ENCODE peak calls at places on chromosomes 4 and X, in six cellular contexts. S is colonic mucosa, Y is psoas muscle, G is endodermal cell, H is SK-N-SH, M is HepG2. F is an unnamed sample.

GRCh38 chr4:106607566-106607965 is 239.0 kb upstream of the GIMD1 start:
- DNase-seq in G (no peak), M (no peak), S (no peak), Y (no peak), H (peak; percentile 14), F (no peak)

GRCh38 chr4:184936071-184936470 is 82.2 kb upstream of the HELT start:
- DNase-seq in M (no peak), G (no peak), H (no peak), Y (no peak), S (peak; percentile 6), F (no peak)

GRCh38 chr4:24510091-24510490 is 74.3 kb downstream of the DHX15 start:
- DNase-seq in G (no peak), H (no peak), M (no peak), Y (no peak), S (no peak), F (no peak)

GRCh38 chr4:20544645-20545044 is 155.6 kb upstream of the PACRGL start:
- DNase-seq in M (peak; percentile 14), S (no peak), H (peak; percentile 44), Y (no peak), G (no peak), F (no peak)

GRCh38 chr4:128310266-128310697 is 22.7 kb upstream of the PGRMC2 start:
- DNase-seq in M (peak; percentile 55), Y (no peak), H (peak; percentile 65), S (peak; percentile 75), G (peak; percentile 76), F (no peak)

GRCh38 chr4:159248383-159249178 is 145.7 kb downstream of the RAPGEF2 start:
- DNase-seq in S (no peak), H (peak; percentile 19), Y (no peak), M (peak; percentile 47), G (no peak), F (no peak)

GRCh38 chr4:87185471-87185870 is 34.9 kb downstream of the KLHL8 start:
- DNase-seq in G (no peak), S (no peak), M (no peak), Y (no peak), H (no peak), F (no peak)

GRCh38 chr4:189090174-189090814 is 850.4 kb upstream of the FRG1 start:
- DNase-seq in Y (no peak), G (peak; percentile 66), H (peak; percentile 40), S (no peak), M (peak; percentile 1), F (no peak)

GRCh38 chrX:151789179-151789800 is 54.7 kb downstream of the CNGA2 start:
- DNase-seq in G (no peak), Y (peak; percentile 71), M (no peak), H (no peak), S (peak; percentile 25), F (peak; percentile 47)

GRCh38 chr4:793941-794621 is 31.8 kb downstream of the CPLX1 start:
- DNase-seq in M (no peak), S (no peak), Y (no peak), G (no peak), H (no peak), F (no peak)

GRCh38 chrX:27555514-27555913 is 34.6 kb upstream of the DCAF8L2 start:
- DNase-seq in H (peak; percentile 11), G (no peak), S (no peak), Y (no peak), M (peak; percentile 41), F (no peak)

GRCh38 chr4:11223261-11223660 is 205.4 kb downstream of the HS3ST1 start:
- DNase-seq in S (no peak), H (no peak), M (no peak), G (no peak), Y (no peak), F (no peak)

GRCh38 chr4:92232566-92232965 is 71.2 kb upstream of the GRID2 start:
- DNase-seq in G (no peak), M (no peak), Y (no peak), H (no peak), S (no peak), F (no peak)

GRCh38 chr4:104896623-104897296 is 249.9 kb upstream of the TET2 start:
- DNase-seq in Y (no peak), S (no peak), G (no peak), M (no peak), H (no peak), F (no peak)

GRCh38 chr4:10664408-10664807 is 20.2 kb downstream of the CLNK start:
- DNase-seq in M (no peak), G (no peak), Y (peak; percentile 30), H (no peak), S (no peak), F (no peak)

GRCh38 chrX:23478561-23478960 is 143.9 kb downstream of the PTCHD1 start:
- DNase-seq in Y (no peak), S (no peak), H (no peak), M (no peak), G (no peak), F (no peak)

GRCh38 chr4:6962211-6963041 is 52.8 kb downstream of the TBC1D14 start:
- DNase-seq in S (no peak), H (no peak), G (no peak), Y (no peak), M (no peak), F (peak; percentile 52)

GRCh38 chr4:8427761-8428287 is 12.7 kb downstream of the ACOX3 start:
- DNase-seq in H (peak; percentile 39), S (peak; percentile 34), M (peak; percentile 76), Y (no peak), G (no peak), F (no peak)

GRCh38 chr4:116361782-116362181 is 723.6 kb downstream of the TRAM1L1 start:
- DNase-seq in H (no peak), G (no peak), Y (no peak), M (peak; percentile 5), S (no peak), F (no peak)

DNA sequence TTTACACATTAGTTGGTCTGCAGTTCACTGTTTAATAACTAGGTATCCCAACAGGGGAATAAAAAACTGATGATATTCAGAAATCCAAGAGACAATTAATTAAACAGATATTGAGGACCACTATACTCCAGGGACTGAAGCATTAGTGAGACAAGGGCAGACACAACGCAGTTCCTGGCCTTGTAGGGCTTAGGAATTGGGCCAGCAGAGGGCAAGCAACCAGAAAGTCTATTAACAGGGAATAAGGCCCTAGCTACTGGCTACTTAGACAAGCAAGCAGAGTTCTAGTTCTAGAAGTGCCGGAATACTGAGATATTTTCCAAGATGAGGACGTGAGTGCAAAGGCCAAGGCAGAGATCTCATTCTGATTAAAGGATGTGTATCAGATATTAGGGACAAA is 58.6 kb upstream of the ADGRA3 start:
- DNase-seq in M (no peak), Y (no peak), S (no peak), H (no peak), G (no peak), F (no peak)
- TF ChIP-seq CTCF in M (no peak), Y (no peak), S (no peak), H (no peak), G (peak; percentile 61), F (no peak)

DNA sequence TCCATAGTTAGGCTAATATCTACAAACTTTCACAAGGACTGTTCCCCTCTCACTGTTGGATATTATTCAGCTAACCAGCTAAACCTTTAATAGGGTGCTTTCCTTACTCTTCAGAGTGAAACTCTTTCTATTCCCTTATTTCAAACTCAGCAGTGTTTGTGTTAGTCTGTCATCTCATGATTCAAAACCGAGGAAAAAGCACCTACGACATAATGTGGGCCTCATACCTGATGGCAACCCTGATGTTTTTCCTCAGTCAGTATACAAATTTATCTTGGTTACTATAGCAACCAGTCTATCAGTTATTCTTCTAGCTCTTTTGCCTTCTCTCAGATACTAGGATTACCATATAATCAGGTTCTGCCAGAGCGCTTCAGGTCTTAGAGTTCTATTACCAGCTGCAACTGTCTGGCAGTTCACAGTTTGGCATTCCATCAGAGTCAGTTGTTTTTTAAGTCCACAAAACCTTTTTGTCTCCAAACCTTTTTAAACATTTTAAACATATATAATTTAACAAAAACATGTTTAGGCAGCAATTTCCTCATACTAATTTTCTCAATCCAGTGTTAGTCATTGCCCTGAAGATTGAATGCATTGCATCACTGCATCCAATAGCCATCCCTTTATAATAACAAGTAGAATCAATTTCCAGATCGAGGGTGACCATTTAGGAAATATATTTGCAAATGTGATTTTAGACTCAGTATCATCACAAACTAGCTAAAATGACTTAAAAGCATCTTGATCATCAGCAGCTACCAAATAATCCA is 7.4 kb downstream of the WDR44 start:
- DNase-seq in S (no peak), Y (no peak), G (no peak), M (no peak), H (no peak), F (no peak)
- H3K4me1 ChIP-seq in S (no peaks in the 10 kb centered on the region), Y (peaks cover 14% of the 10 kb centered on the region), G (peaks cover 4% of the 10 kb centered on the region), M (peaks cover 22% of the 10 kb centered on the region), H (no peaks in the 10 kb centered on the region), F (no peaks in the 10 kb centered on the region)

DNA sequence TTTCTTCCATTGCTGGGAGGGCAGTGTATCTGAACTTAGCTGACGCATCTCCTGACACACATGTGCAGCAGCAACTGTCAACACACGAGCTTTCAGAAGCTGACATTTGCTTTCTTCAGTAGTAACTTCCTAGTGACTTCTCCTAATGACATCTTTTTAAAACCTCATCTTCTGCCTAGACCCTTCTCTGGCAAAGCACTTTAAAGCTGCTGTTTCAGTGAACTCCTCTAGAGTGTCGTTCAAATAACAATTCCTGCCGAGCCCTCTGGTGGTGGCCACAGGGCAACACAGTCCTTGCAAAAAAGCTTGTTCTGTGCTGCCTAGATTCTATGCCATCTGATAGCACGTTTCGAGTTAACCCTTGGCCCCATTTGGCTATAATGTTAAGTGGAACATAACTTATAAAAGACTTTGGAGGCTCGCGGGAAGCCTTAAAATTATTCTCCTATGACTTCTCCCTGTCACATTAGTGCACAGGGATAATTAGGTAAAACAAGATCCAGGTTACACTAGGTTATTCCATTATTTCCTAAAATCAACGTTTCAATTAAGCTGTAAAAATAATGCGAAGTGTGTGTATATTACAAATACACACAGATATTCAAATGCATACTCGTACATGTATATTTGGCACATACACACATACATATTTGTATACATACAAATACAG is 2340.8 kb downstream of the PCDH7 start:
- DNase-seq in G (peak; percentile 89), M (peak; percentile 40), H (peak; percentile 2), Y (peak; percentile 7), S (peak; percentile 34), F (peak; percentile 64)
- TF ChIP-seq CTCF in G (peak; percentile 96), M (peak; percentile 52), H (peak; percentile 88), Y (peak; percentile 32), S (peak; percentile 71), F (peak; percentile 80)

GRCh38 chr4:152997771-152998487 is 61.8 kb downstream of the FHDC1 start:
- DNase-seq in Y (no peak), G (no peak), H (no peak), M (no peak), S (no peak), F (no peak)

GRCh38 chr4:152997235-152997735 is 61.2 kb downstream of the FHDC1 start:
- DNase-seq in Y (no peak), S (no peak), G (no peak), H (no peak), M (no peak), F (no peak)

GRCh38 chr4:153000068-153000420 is 63.9 kb downstream of the FHDC1 start:
- DNase-seq in S (no peak), Y (no peak), H (no peak), G (no peak), M (no peak), F (no peak)

GRCh38 chr4:152999376-153000067 is 63.4 kb downstream of the FHDC1 start:
- DNase-seq in Y (no peak), H (no peak), S (peak; percentile 45), G (no peak), M (no peak), F (peak; percentile 78)

DNA sequence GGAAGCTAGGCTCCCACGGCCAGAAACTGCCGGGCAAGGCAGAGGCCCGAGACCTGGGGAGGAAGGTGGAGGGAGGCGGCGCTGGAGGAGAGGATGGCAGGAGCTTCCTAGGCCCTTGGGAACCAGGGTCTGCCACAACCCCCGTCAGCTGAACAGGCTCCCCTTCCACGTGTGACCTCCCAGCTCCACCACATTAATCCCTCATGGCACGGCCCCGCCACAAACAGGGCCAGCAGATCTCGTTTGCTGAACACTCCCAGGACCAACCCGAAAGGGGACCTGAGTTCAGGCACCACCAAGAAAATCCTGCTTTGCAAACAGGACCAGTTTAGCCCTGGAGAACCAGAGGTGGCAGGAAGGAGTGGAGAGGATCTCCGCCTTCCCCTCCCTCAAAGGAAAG is 62.7 kb downstream of the FHDC1 start:
- DNase-seq in G (no peak), M (no peak), S (no peak), Y (no peak), H (no peak), F (no peak)
- H3K4me1 ChIP-seq in G (no peaks in the 10 kb centered on the region), M (no peaks in the 10 kb centered on the region), S (no peaks in the 10 kb centered on the region), Y (no peaks in the 10 kb centered on the region), H (no peaks in the 10 kb centered on the region), F (no peaks in the 10 kb centered on the region)

F was measured in Peyer's patch.